ENCODE peak calls at places on chromosomes 3 and 15, in eight cellular contexts. One of them, this sample, is unnamed.

GRCh38 chr3:56869157-56869889 is 67.6 kb upstream of the ARHGEF3 start:
- DNase-seq in EL: no peak
- DNase-seq in OCI-LY7: no peak
- DNase-seq in left cardiac atrium: no peak
- DNase-seq in iPS DF 6.9: no peak
- DNase-seq in HEK293T: no peak
- DNase-seq in activated CD4-positive, alpha-beta T cell treated with anti-CD3 and anti-CD28 coated beads, Interleukin-2, amount 50 U/mL, for 1 hour: no peak
- DNase-seq in epithelial cell of esophagus: peak
- DNase-seq in this sample: no peak

GRCh38 chr3:13114811-13115615 is 41.8 kb upstream of the IQSEC1 start:
- DNase-seq in EL: no peak
- DNase-seq in OCI-LY7: no peak
- DNase-seq in left cardiac atrium: peak
- DNase-seq in iPS DF 6.9: no peak
- DNase-seq in HEK293T: no peak
- DNase-seq in activated CD4-positive, alpha-beta T cell treated with anti-CD3 and anti-CD28 coated beads, Interleukin-2, amount 50 U/mL, for 1 hour: no peak
- DNase-seq in epithelial cell of esophagus: no peak
- DNase-seq in this sample: peak

GRCh38 chr3:123092243-123092642 is 25.4 kb downstream of the PDIA5 start:
- DNase-seq in EL: no peak
- DNase-seq in OCI-LY7: no peak
- DNase-seq in left cardiac atrium: no peak
- DNase-seq in iPS DF 6.9: no peak
- DNase-seq in HEK293T: no peak
- DNase-seq in activated CD4-positive, alpha-beta T cell treated with anti-CD3 and anti-CD28 coated beads, Interleukin-2, amount 50 U/mL, for 1 hour: no peak
- DNase-seq in epithelial cell of esophagus: no peak
- DNase-seq in this sample: no peak

GRCh38 chr15:89177633-89178306 is 43.6 kb downstream of the RLBP1 start:
- DNase-seq in EL: peak
- DNase-seq in OCI-LY7: peak
- DNase-seq in left cardiac atrium: peak
- DNase-seq in iPS DF 6.9: peak
- DNase-seq in HEK293T: peak
- DNase-seq in activated CD4-positive, alpha-beta T cell treated with anti-CD3 and anti-CD28 coated beads, Interleukin-2, amount 50 U/mL, for 1 hour: peak
- DNase-seq in epithelial cell of esophagus: peak
- DNase-seq in this sample: peak

GRCh38 chr3:55484191-55484644 is 2.9 kb downstream of the WNT5A start:
- DNase-seq in EL: peak
- DNase-seq in OCI-LY7: no peak
- DNase-seq in left cardiac atrium: no peak
- DNase-seq in iPS DF 6.9: no peak
- DNase-seq in HEK293T: no peak
- DNase-seq in activated CD4-positive, alpha-beta T cell treated with anti-CD3 and anti-CD28 coated beads, Interleukin-2, amount 50 U/mL, for 1 hour: no peak
- DNase-seq in epithelial cell of esophagus: no peak
- DNase-seq in this sample: no peak

GRCh38 chr3:23676093-23676492 is 129.7 kb upstream of the UBE2E1 start:
- DNase-seq in EL: peak
- DNase-seq in OCI-LY7: no peak
- DNase-seq in left cardiac atrium: no peak
- DNase-seq in iPS DF 6.9: no peak
- DNase-seq in HEK293T: no peak
- DNase-seq in activated CD4-positive, alpha-beta T cell treated with anti-CD3 and anti-CD28 coated beads, Interleukin-2, amount 50 U/mL, for 1 hour: no peak
- DNase-seq in epithelial cell of esophagus: peak
- DNase-seq in this sample: no peak

GRCh38 chr3:193872265-193872753 is 263.6 kb upstream of the HES1 start:
- DNase-seq in EL: peak
- DNase-seq in OCI-LY7: peak
- DNase-seq in left cardiac atrium: no peak
- DNase-seq in iPS DF 6.9: no peak
- DNase-seq in HEK293T: no peak
- DNase-seq in activated CD4-positive, alpha-beta T cell treated with anti-CD3 and anti-CD28 coated beads, Interleukin-2, amount 50 U/mL, for 1 hour: no peak
- DNase-seq in epithelial cell of esophagus: peak
- DNase-seq in this sample: no peak

GRCh38 chr3:113521981-113522380 is 7.0 kb upstream of the SPICE1 start:
- DNase-seq in EL: no peak
- DNase-seq in OCI-LY7: no peak
- DNase-seq in left cardiac atrium: no peak
- DNase-seq in iPS DF 6.9: no peak
- DNase-seq in HEK293T: no peak
- DNase-seq in activated CD4-positive, alpha-beta T cell treated with anti-CD3 and anti-CD28 coated beads, Interleukin-2, amount 50 U/mL, for 1 hour: no peak
- DNase-seq in epithelial cell of esophagus: no peak
- DNase-seq in this sample: no peak

GRCh38 chr15:57305009-57305408 is 71.3 kb upstream of the CGNL1 start:
- DNase-seq in EL: no peak
- DNase-seq in OCI-LY7: no peak
- DNase-seq in left cardiac atrium: no peak
- DNase-seq in iPS DF 6.9: no peak
- DNase-seq in HEK293T: no peak
- DNase-seq in activated CD4-positive, alpha-beta T cell treated with anti-CD3 and anti-CD28 coated beads, Interleukin-2, amount 50 U/mL, for 1 hour: no peak
- DNase-seq in epithelial cell of esophagus: no peak
- DNase-seq in this sample: no peak

GRCh38 chr3:53254190-53254809 is 1.5 kb downstream of the TKT start:
- DNase-seq in EL: no peak
- DNase-seq in OCI-LY7: peak
- DNase-seq in left cardiac atrium: no peak
- DNase-seq in iPS DF 6.9: no peak
- DNase-seq in HEK293T: no peak
- DNase-seq in activated CD4-positive, alpha-beta T cell treated with anti-CD3 and anti-CD28 coated beads, Interleukin-2, amount 50 U/mL, for 1 hour: no peak
- DNase-seq in epithelial cell of esophagus: peak
- DNase-seq in this sample: no peak

GRCh38 chr15:59104912-59105732 is at the start of gene CCNB2:
- DNase-seq in EL: peak
- DNase-seq in OCI-LY7: peak
- DNase-seq in left cardiac atrium: peak
- DNase-seq in iPS DF 6.9: peak
- DNase-seq in HEK293T: peak
- DNase-seq in activated CD4-positive, alpha-beta T cell treated with anti-CD3 and anti-CD28 coated beads, Interleukin-2, amount 50 U/mL, for 1 hour: peak
- DNase-seq in epithelial cell of esophagus: peak
- DNase-seq in this sample: peak

GRCh38 chr3:138455801-138456716 is 21.6 kb downstream of the ESYT3 start:
- DNase-seq in EL: peak
- DNase-seq in OCI-LY7: no peak
- DNase-seq in left cardiac atrium: no peak
- DNase-seq in iPS DF 6.9: no peak
- DNase-seq in HEK293T: no peak
- DNase-seq in activated CD4-positive, alpha-beta T cell treated with anti-CD3 and anti-CD28 coated beads, Interleukin-2, amount 50 U/mL, for 1 hour: no peak
- DNase-seq in epithelial cell of esophagus: peak
- DNase-seq in this sample: peak

GRCh38 chr3:2061360-2061759 is 37.3 kb upstream of the CNTN4 start:
- DNase-seq in EL: no peak
- DNase-seq in OCI-LY7: no peak
- DNase-seq in left cardiac atrium: no peak
- DNase-seq in iPS DF 6.9: no peak
- DNase-seq in HEK293T: no peak
- DNase-seq in activated CD4-positive, alpha-beta T cell treated with anti-CD3 and anti-CD28 coated beads, Interleukin-2, amount 50 U/mL, for 1 hour: no peak
- DNase-seq in epithelial cell of esophagus: no peak
- DNase-seq in this sample: no peak

GRCh38 chr3:115321396-115321795 is 174.3 kb upstream of the ZBTB20 start:
- DNase-seq in EL: peak
- DNase-seq in OCI-LY7: no peak
- DNase-seq in left cardiac atrium: no peak
- DNase-seq in iPS DF 6.9: no peak
- DNase-seq in HEK293T: no peak
- DNase-seq in activated CD4-positive, alpha-beta T cell treated with anti-CD3 and anti-CD28 coated beads, Interleukin-2, amount 50 U/mL, for 1 hour: no peak
- DNase-seq in epithelial cell of esophagus: no peak
- DNase-seq in this sample: no peak

GRCh38 chr15:81184188-81184587 is 12.5 kb upstream of the IL16 start:
- DNase-seq in EL: no peak
- DNase-seq in OCI-LY7: no peak
- DNase-seq in left cardiac atrium: peak
- DNase-seq in iPS DF 6.9: no peak
- DNase-seq in HEK293T: no peak
- DNase-seq in activated CD4-positive, alpha-beta T cell treated with anti-CD3 and anti-CD28 coated beads, Interleukin-2, amount 50 U/mL, for 1 hour: no peak
- DNase-seq in epithelial cell of esophagus: no peak
- DNase-seq in this sample: peak

GRCh38 chr3:143731776-143732175 is 116.5 kb downstream of the SLC9A9 start:
- DNase-seq in EL: no peak
- DNase-seq in OCI-LY7: no peak
- DNase-seq in left cardiac atrium: no peak
- DNase-seq in iPS DF 6.9: no peak
- DNase-seq in HEK293T: no peak
- DNase-seq in activated CD4-positive, alpha-beta T cell treated with anti-CD3 and anti-CD28 coated beads, Interleukin-2, amount 50 U/mL, for 1 hour: no peak
- DNase-seq in epithelial cell of esophagus: no peak
- DNase-seq in this sample: no peak

GRCh38 chr3:69761896-69762789 is 22.9 kb downstream of the MITF start:
- DNase-seq in EL: peak
- DNase-seq in OCI-LY7: no peak
- DNase-seq in left cardiac atrium: no peak
- DNase-seq in iPS DF 6.9: no peak
- DNase-seq in HEK293T: no peak
- DNase-seq in activated CD4-positive, alpha-beta T cell treated with anti-CD3 and anti-CD28 coated beads, Interleukin-2, amount 50 U/mL, for 1 hour: no peak
- DNase-seq in epithelial cell of esophagus: peak
- DNase-seq in this sample: no peak

GRCh38 chr15:74828835-74829234 is 2.4 kb downstream of the CPLX3 start:
- DNase-seq in EL: no peak
- DNase-seq in OCI-LY7: no peak
- DNase-seq in left cardiac atrium: no peak
- DNase-seq in iPS DF 6.9: no peak
- DNase-seq in HEK293T: no peak
- DNase-seq in activated CD4-positive, alpha-beta T cell treated with anti-CD3 and anti-CD28 coated beads, Interleukin-2, amount 50 U/mL, for 1 hour: no peak
- DNase-seq in epithelial cell of esophagus: no peak
- DNase-seq in this sample: no peak

GRCh38 chr3:51099794-51100542 is 285.1 kb upstream of the MANF start:
- DNase-seq in EL: peak
- DNase-seq in OCI-LY7: peak
- DNase-seq in left cardiac atrium: peak
- DNase-seq in iPS DF 6.9: peak
- DNase-seq in HEK293T: peak
- DNase-seq in activated CD4-positive, alpha-beta T cell treated with anti-CD3 and anti-CD28 coated beads, Interleukin-2, amount 50 U/mL, for 1 hour: no peak
- DNase-seq in epithelial cell of esophagus: peak
- DNase-seq in this sample: no peak

GRCh38 chr3:103712320-103713008 is 1277.6 kb downstream of the ZPLD1 start:
- DNase-seq in EL: peak
- DNase-seq in OCI-LY7: no peak
- DNase-seq in left cardiac atrium: no peak
- DNase-seq in iPS DF 6.9: no peak
- DNase-seq in HEK293T: no peak
- DNase-seq in activated CD4-positive, alpha-beta T cell treated with anti-CD3 and anti-CD28 coated beads, Interleukin-2, amount 50 U/mL, for 1 hour: no peak
- DNase-seq in epithelial cell of esophagus: peak
- DNase-seq in this sample: no peak

GRCh38 chr15:78316211-78317077 is 17.0 kb upstream of the SKIC8 start:
- DNase-seq in EL: no peak
- DNase-seq in OCI-LY7: no peak
- DNase-seq in left cardiac atrium: no peak
- DNase-seq in iPS DF 6.9: no peak
- DNase-seq in HEK293T: no peak
- DNase-seq in activated CD4-positive, alpha-beta T cell treated with anti-CD3 and anti-CD28 coated beads, Interleukin-2, amount 50 U/mL, for 1 hour: no peak
- DNase-seq in epithelial cell of esophagus: peak
- DNase-seq in this sample: no peak

GRCh38 chr3:16658004-16658932 is 53.0 kb upstream of the DAZL start:
- DNase-seq in EL: no peak
- DNase-seq in OCI-LY7: peak
- DNase-seq in left cardiac atrium: no peak
- DNase-seq in iPS DF 6.9: no peak
- DNase-seq in HEK293T: peak
- DNase-seq in activated CD4-positive, alpha-beta T cell treated with anti-CD3 and anti-CD28 coated beads, Interleukin-2, amount 50 U/mL, for 1 hour: no peak
- DNase-seq in epithelial cell of esophagus: no peak
- DNase-seq in this sample: no peak

GRCh38 chr3:189806171-189806951 is 175.2 kb downstream of the TP63 start:
- DNase-seq in EL: no peak
- DNase-seq in OCI-LY7: no peak
- DNase-seq in left cardiac atrium: no peak
- DNase-seq in iPS DF 6.9: no peak
- DNase-seq in HEK293T: no peak
- DNase-seq in activated CD4-positive, alpha-beta T cell treated with anti-CD3 and anti-CD28 coated beads, Interleukin-2, amount 50 U/mL, for 1 hour: no peak
- DNase-seq in epithelial cell of esophagus: no peak
- DNase-seq in this sample: no peak

GRCh38 chr15:73233623-73234022 is 135.1 kb downstream of the HCN4 start:
- DNase-seq in EL: no peak
- DNase-seq in OCI-LY7: no peak
- DNase-seq in left cardiac atrium: no peak
- DNase-seq in iPS DF 6.9: no peak
- DNase-seq in HEK293T: no peak
- DNase-seq in activated CD4-positive, alpha-beta T cell treated with anti-CD3 and anti-CD28 coated beads, Interleukin-2, amount 50 U/mL, for 1 hour: no peak
- DNase-seq in epithelial cell of esophagus: peak
- DNase-seq in this sample: no peak

GRCh38 chr15:61556037-61556648 is 327.0 kb upstream of the RORA start:
- DNase-seq in EL: peak
- DNase-seq in OCI-LY7: no peak
- DNase-seq in left cardiac atrium: no peak
- DNase-seq in iPS DF 6.9: no peak
- DNase-seq in HEK293T: no peak
- DNase-seq in activated CD4-positive, alpha-beta T cell treated with anti-CD3 and anti-CD28 coated beads, Interleukin-2, amount 50 U/mL, for 1 hour: no peak
- DNase-seq in epithelial cell of esophagus: peak
- DNase-seq in this sample: no peak

GRCh38 chr15:87123676-87124382 is 1044.2 kb downstream of the AGBL1 start:
- DNase-seq in EL: no peak
- DNase-seq in OCI-LY7: no peak
- DNase-seq in left cardiac atrium: no peak
- DNase-seq in iPS DF 6.9: no peak
- DNase-seq in HEK293T: no peak
- DNase-seq in activated CD4-positive, alpha-beta T cell treated with anti-CD3 and anti-CD28 coated beads, Interleukin-2, amount 50 U/mL, for 1 hour: no peak
- DNase-seq in epithelial cell of esophagus: no peak
- DNase-seq in this sample: no peak

GRCh38 chr3:178056868-178057267 is 479.4 kb upstream of the KCNMB2 start:
- DNase-seq in EL: no peak
- DNase-seq in OCI-LY7: no peak
- DNase-seq in left cardiac atrium: no peak
- DNase-seq in iPS DF 6.9: no peak
- DNase-seq in HEK293T: no peak
- DNase-seq in activated CD4-positive, alpha-beta T cell treated with anti-CD3 and anti-CD28 coated beads, Interleukin-2, amount 50 U/mL, for 1 hour: no peak
- DNase-seq in epithelial cell of esophagus: peak
- DNase-seq in this sample: no peak

GRCh38 chr15:37098468-37099320 is 1.7 kb downstream of the MEIS2 start:
- DNase-seq in EL: peak
- DNase-seq in OCI-LY7: peak
- DNase-seq in left cardiac atrium: no peak
- DNase-seq in iPS DF 6.9: no peak
- DNase-seq in HEK293T: no peak
- DNase-seq in activated CD4-positive, alpha-beta T cell treated with anti-CD3 and anti-CD28 coated beads, Interleukin-2, amount 50 U/mL, for 1 hour: no peak
- DNase-seq in epithelial cell of esophagus: peak
- DNase-seq in this sample: no peak

GRCh38 chr3:155646554-155647189 is 98.2 kb downstream of the PLCH1 start:
- DNase-seq in EL: no peak
- DNase-seq in OCI-LY7: no peak
- DNase-seq in left cardiac atrium: no peak
- DNase-seq in iPS DF 6.9: no peak
- DNase-seq in HEK293T: no peak
- DNase-seq in activated CD4-positive, alpha-beta T cell treated with anti-CD3 and anti-CD28 coated beads, Interleukin-2, amount 50 U/mL, for 1 hour: no peak
- DNase-seq in epithelial cell of esophagus: no peak
- DNase-seq in this sample: no peak

GRCh38 chr3:35502699-35503098 is 136.6 kb upstream of the ARPP21 start:
- DNase-seq in EL: no peak
- DNase-seq in OCI-LY7: no peak
- DNase-seq in left cardiac atrium: no peak
- DNase-seq in iPS DF 6.9: no peak
- DNase-seq in HEK293T: no peak
- DNase-seq in activated CD4-positive, alpha-beta T cell treated with anti-CD3 and anti-CD28 coated beads, Interleukin-2, amount 50 U/mL, for 1 hour: no peak
- DNase-seq in epithelial cell of esophagus: no peak
- DNase-seq in this sample: no peak

GRCh38 chr3:192836469-192836820 is 81.2 kb downstream of the MB21D2 start:
- DNase-seq in EL: no peak
- DNase-seq in OCI-LY7: no peak
- DNase-seq in left cardiac atrium: no peak
- DNase-seq in iPS DF 6.9: no peak
- DNase-seq in HEK293T: no peak
- DNase-seq in activated CD4-positive, alpha-beta T cell treated with anti-CD3 and anti-CD28 coated beads, Interleukin-2, amount 50 U/mL, for 1 hour: no peak
- DNase-seq in epithelial cell of esophagus: no peak
- DNase-seq in this sample: no peak